ENCODE peak calls at places on chromosomes 1 and 21, in six cellular contexts. D is ovary, N is osteoblast, Y is GM23338, L is progenitor cell of endocrine pancreas, W is tibial nerve. Q is an unnamed sample.
A peak's percentile ranks its signal among the peaks of the same experiment; 100 is the strongest.

GRCh38 chr1:25117233-25117823 is 115.0 kb downstream of the SYF2 start:
- DNase-seq in D (no peak), N (no peak), W (no peak), Y (peak; percentile 84), L (no peak), Q (no peak)

GRCh38 chr1:20366766-20367602 is 76.3 kb downstream of the VWA5B1 start:
- DNase-seq in W (no peak), L (peak; percentile 43), D (no peak), N (peak; percentile 98), Y (peak; percentile 92), Q (no peak)

GRCh38 chr1:20717452-20718342 is at the start of gene KIF17:
- DNase-seq in N (peak; percentile 100), Y (peak; percentile 87), W (peak; percentile 47), L (peak; percentile 63), D (peak; percentile 78), Q (peak; percentile 80)

GRCh38 chr21:14991957-14992356 is 72.8 kb downstream of the NRIP1 start:
- DNase-seq in D (no peak), L (no peak), Y (no peak), N (no peak), W (no peak), Q (no peak)

GRCh38 chr1:77282187-77282865 is 507 bp downstream of the AK5 start:
- DNase-seq in W (no peak), Y (peak; percentile 60), D (no peak), N (no peak), L (no peak), Q (no peak)

GRCh38 chr1:109826446-109826845 is 62.7 kb upstream of the EPS8L3 start:
- DNase-seq in L (no peak), D (no peak), W (no peak), Y (no peak), N (no peak), Q (no peak)

GRCh38 chr1:74420497-74420896 is 91.9 kb downstream of the LRRC53 start:
- DNase-seq in W (no peak), N (no peak), L (no peak), D (no peak), Y (no peak), Q (no peak)

GRCh38 chr1:7550261-7550850 is 220.7 kb upstream of the VAMP3 start:
- DNase-seq in D (no peak), N (no peak), Y (peak; percentile 80), L (no peak), W (no peak), Q (no peak)

GRCh38 chr1:24558902-24559791 is 3.3 kb downstream of the NCMAP start:
- DNase-seq in D (no peak), W (peak; percentile 62), Y (peak; percentile 71), L (no peak), N (peak; percentile 95), Q (no peak)

GRCh38 chr1:36223373-36223995 is 759 bp upstream of the THRAP3 start:
- DNase-seq in L (no peak), N (peak; percentile 70), Y (peak; percentile 63), W (peak; percentile 16), D (no peak), Q (no peak)

GRCh38 chr21:43864313-43864805 is 664 bp upstream of the AGPAT3 start:
- DNase-seq in W (no peak), N (no peak), Y (peak; percentile 84), D (peak; percentile 33), L (peak; percentile 47), Q (peak; percentile 57)

GRCh38 chr1:227318852-227319607 is 738 bp upstream of the CDC42BPA start:
- DNase-seq in D (peak; percentile 63), Y (peak; percentile 79), W (peak; percentile 49), L (no peak), N (peak; percentile 94), Q (no peak)

GRCh38 chr1:40394456-40395172 is 21.1 kb downstream of the SMAP2 start:
- DNase-seq in D (no peak), L (no peak), Y (no peak), N (peak; percentile 84), W (no peak), Q (no peak)

GRCh38 chr1:109926662-109927300 is 16.1 kb downstream of the CSF1 start:
- DNase-seq in D (no peak), Y (no peak), W (no peak), L (no peak), N (peak; percentile 96), Q (no peak)

GRCh38 chr1:50620680-50621329 is 197.6 kb upstream of the DMRTA2 start:
- DNase-seq in L (no peak), N (no peak), D (no peak), W (no peak), Y (peak; percentile 82), Q (no peak)

GRCh38 chr21:46129846-46130651 is 25.3 kb downstream of the FTCD start:
- DNase-seq in N (peak; percentile 76), L (no peak), Y (no peak), D (no peak), W (no peak), Q (no peak)

GRCh38 chr1:246689409-246689997 is 34.7 kb upstream of the SCCPDH start:
- DNase-seq in L (no peak), Y (peak; percentile 92), D (peak; percentile 15), W (peak; percentile 55), N (peak; percentile 97), Q (no peak)

GRCh38 chr1:231866392-231867331 is 240.1 kb downstream of the DISC1 start:
- DNase-seq in W (peak; percentile 58), D (peak; percentile 47), N (no peak), L (peak; percentile 47), Y (peak; percentile 86), Q (no peak)

GRCh38 chr1:119829636-119830035 is 18.4 kb upstream of the REG4 start:
- DNase-seq in L (no peak), N (no peak), D (no peak), Y (no peak), W (no peak), Q (no peak)

GRCh38 chr1:15617874-15618684 is 821 bp downstream of the DDI2 start:
- DNase-seq in L (peak; percentile 29), Y (peak; percentile 57), W (peak; percentile 10), N (peak; percentile 71), D (no peak), Q (no peak)

GRCh38 chr1:239218296-239218695 is 168.1 kb upstream of the CHRM3 start:
- DNase-seq in L (no peak), Y (no peak), W (no peak), N (no peak), D (no peak), Q (no peak)

GRCh38 chr1:205067031-205067430 is 17.2 kb downstream of the TMEM81 start:
- DNase-seq in D (no peak), L (no peak), Y (no peak), W (no peak), N (peak; percentile 8), Q (no peak)

GRCh38 chr21:43193088-43193650 is 24.4 kb downstream of the CRYAA start:
- DNase-seq in Y (no peak), L (peak; percentile 3), W (peak; percentile 1), D (no peak), N (no peak), Q (no peak)

GRCh38 chr1:118979754-118980270 is 8.3 kb downstream of the TBX15 start:
- DNase-seq in Y (peak; percentile 58), W (no peak), L (no peak), D (no peak), N (no peak), Q (no peak)

GRCh38 chr1:29958271-29958670 is 721.9 kb downstream of the PTPRU start:
- DNase-seq in N (no peak), D (no peak), L (no peak), Y (no peak), W (no peak), Q (no peak)

DNA sequence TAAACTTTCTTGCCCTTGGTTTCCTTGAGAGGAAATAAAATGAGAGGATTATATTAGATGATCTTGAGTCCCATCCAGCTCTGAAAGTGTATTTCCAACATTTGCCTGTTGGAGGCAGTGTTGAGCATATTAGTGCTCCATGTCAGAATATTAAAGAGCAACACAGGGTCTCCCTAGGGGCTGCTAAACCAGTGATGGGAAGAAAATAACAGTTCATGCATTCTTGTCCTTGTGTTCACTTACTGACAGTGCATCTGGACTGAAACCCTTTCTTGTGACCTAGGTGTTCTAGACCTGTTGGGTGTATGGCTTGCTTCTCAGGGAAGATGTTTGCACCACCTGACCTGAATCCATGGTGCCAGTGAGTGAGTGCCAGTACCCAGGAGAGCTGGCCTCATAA is 124.7 kb upstream of the KIAA0040 start:
- DNase-seq in D (no peak), W (peak; percentile 40), Y (peak; percentile 69), L (no peak), N (no peak), Q (no peak)
- TF ChIP-seq CTCF in D (no peak), W (no peak), Y (peak; percentile 73), L (peak; percentile 43), N (peak; percentile 37), Q (no peak)

DNA sequence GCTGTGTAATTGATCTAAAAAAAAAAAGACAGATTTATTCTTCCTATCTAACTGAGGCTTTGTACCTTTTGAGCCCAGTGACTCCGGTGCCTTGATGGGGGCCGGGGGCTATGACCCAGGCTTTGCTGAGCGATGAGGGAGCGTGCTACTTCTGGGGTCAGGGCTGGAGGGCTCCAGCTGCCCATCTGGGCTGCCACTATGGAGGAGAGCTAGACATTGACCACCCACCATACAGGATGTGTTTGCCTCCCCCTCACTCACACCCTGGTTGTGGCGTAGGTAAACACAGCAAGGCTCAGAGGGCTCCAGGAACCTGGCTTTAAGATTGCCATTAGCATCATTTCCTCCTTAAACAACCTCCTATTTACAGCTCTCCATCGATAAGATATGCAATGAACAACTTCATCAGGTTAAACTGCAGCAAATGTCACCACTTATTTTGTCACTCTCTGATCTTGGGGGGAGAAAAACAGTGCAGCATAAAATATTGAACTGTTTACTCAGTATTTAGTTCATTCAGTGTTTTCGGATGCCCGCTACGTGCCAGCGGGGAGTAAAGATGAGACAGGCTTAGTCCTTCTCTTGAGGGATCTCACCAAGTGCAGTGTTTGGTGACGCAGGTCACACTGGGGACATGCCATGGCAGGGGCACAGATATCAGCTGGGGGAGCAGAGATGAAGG is 231.7 kb downstream of the KIF26B start:
- DNase-seq in W (no peak), Y (no peak), L (no peak), N (no peak), D (no peak), Q (no peak)
- TF ChIP-seq CTCF in W (no peak), Y (no peak), L (no peak), N (no peak), D (no peak), Q (no peak)

GRCh38 chr21:31196724-31197123 is 147.3 kb downstream of the TIAM1 start:
- DNase-seq in Y (no peak), L (no peak), N (no peak), D (no peak), W (no peak), Q (no peak)
- TF ChIP-seq CTCF in Y (no peak), L (no peak), N (no peak), D (no peak), W (no peak), Q (no peak)

GRCh38 chr1:183609313-183609712 is 19.1 kb upstream of the NCF2 start:
- DNase-seq in N (peak; percentile 63), Y (peak; percentile 31), W (peak; percentile 87), D (peak; percentile 38), L (no peak), Q (no peak)
- TF ChIP-seq CTCF in N (peak; percentile 70), Y (peak; percentile 47), W (peak; percentile 53), D (no peak), L (no peak), Q (no peak)

GRCh38 chr21:37207441-37208009 is 59.6 kb downstream of the VPS26C start:
- DNase-seq in L (no peak), Y (no peak), W (no peak), D (no peak), N (no peak), Q (peak; percentile 30)
- TF ChIP-seq CTCF in L (no peak), Y (no peak), W (no peak), D (no peak), N (no peak), Q (no peak)

GRCh38 chr1:111197598-111198289 is 2.7 kb downstream of the DENND2D start:
- DNase-seq in L (no peak), D (no peak), N (no peak), Y (peak; percentile 81), W (no peak), Q (no peak)
- TF ChIP-seq CTCF in L (peak; percentile 50), D (no peak), N (peak; percentile 44), Y (peak; percentile 63), W (no peak), Q (no peak)

Q was measured in activated B cell treated with CpG ODN at 0.5 μM for 24 hours.